ENCODE peak calls at places on chromosomes 13 and 19, in ten cellular contexts. One of them, this sample, is unnamed.
A peak's percentile ranks its signal among the peaks of the same experiment; 100 is the strongest.

GRCh38 chr13:30864352-30865130 is 41.5 kb upstream of the MEDAG start:
- DNase-seq in AG04450: peak; percentile 89
- DNase-seq in cardiac muscle cell: no peak
- DNase-seq in Karpas-422: no peak
- DNase-seq in dorsolateral prefrontal cortex: no peak
- DNase-seq in stomach: no peak
- DNase-seq in neural progenitor cell: peak; percentile 18
- DNase-seq in CD4-positive, CD25-positive, alpha-beta regulatory T cell: no peak
- DNase-seq in lower lobe of right lung: no peak
- DNase-seq in HL-60: no peak
- DNase-seq in this sample: peak; percentile 59

GRCh38 chr19:54959840-54960239 is 6.3 kb upstream of the NLRP2 start:
- DNase-seq in AG04450: no peak
- DNase-seq in cardiac muscle cell: no peak
- DNase-seq in Karpas-422: peak; percentile 57
- DNase-seq in dorsolateral prefrontal cortex: no peak
- DNase-seq in stomach: no peak
- DNase-seq in neural progenitor cell: no peak
- DNase-seq in CD4-positive, CD25-positive, alpha-beta regulatory T cell: no peak
- DNase-seq in lower lobe of right lung: no peak
- DNase-seq in HL-60: peak; percentile 28
- DNase-seq in this sample: no peak

GRCh38 chr19:45863840-45864628 is at the start of gene FOXA3:
- DNase-seq in AG04450: no peak
- DNase-seq in cardiac muscle cell: peak; percentile 62
- DNase-seq in Karpas-422: peak; percentile 77
- DNase-seq in dorsolateral prefrontal cortex: no peak
- DNase-seq in stomach: peak; percentile 81
- DNase-seq in neural progenitor cell: peak; percentile 88
- DNase-seq in CD4-positive, CD25-positive, alpha-beta regulatory T cell: peak; percentile 43
- DNase-seq in lower lobe of right lung: no peak
- DNase-seq in HL-60: no peak
- DNase-seq in this sample: no peak

GRCh38 chr19:46201413-46202310 is 27.9 kb upstream of the IGFL1 start:
- DNase-seq in AG04450: no peak
- DNase-seq in cardiac muscle cell: no peak
- DNase-seq in Karpas-422: no peak
- DNase-seq in dorsolateral prefrontal cortex: peak; percentile 78
- DNase-seq in stomach: no peak
- DNase-seq in neural progenitor cell: no peak
- DNase-seq in CD4-positive, CD25-positive, alpha-beta regulatory T cell: no peak
- DNase-seq in lower lobe of right lung: no peak
- DNase-seq in HL-60: no peak
- DNase-seq in this sample: no peak

GRCh38 chr19:6740589-6741348 is 1.3 kb downstream of the TRIP10 start:
- DNase-seq in AG04450: no peak
- DNase-seq in cardiac muscle cell: peak; percentile 58
- DNase-seq in Karpas-422: peak; percentile 69
- DNase-seq in dorsolateral prefrontal cortex: no peak
- DNase-seq in stomach: peak; percentile 45
- DNase-seq in neural progenitor cell: peak; percentile 89
- DNase-seq in CD4-positive, CD25-positive, alpha-beta regulatory T cell: no peak
- DNase-seq in lower lobe of right lung: peak; percentile 63
- DNase-seq in HL-60: no peak
- DNase-seq in this sample: no peak

GRCh38 chr19:28221736-28222135 is 991.2 kb downstream of the UQCRFS1 start:
- DNase-seq in AG04450: no peak
- DNase-seq in cardiac muscle cell: no peak
- DNase-seq in Karpas-422: no peak
- DNase-seq in dorsolateral prefrontal cortex: no peak
- DNase-seq in stomach: no peak
- DNase-seq in neural progenitor cell: no peak
- DNase-seq in CD4-positive, CD25-positive, alpha-beta regulatory T cell: no peak
- DNase-seq in lower lobe of right lung: no peak
- DNase-seq in HL-60: no peak
- DNase-seq in this sample: no peak

GRCh38 chr19:2055871-2056809 is 5.1 kb upstream of the MKNK2 start:
- DNase-seq in AG04450: no peak
- DNase-seq in cardiac muscle cell: no peak
- DNase-seq in Karpas-422: no peak
- DNase-seq in dorsolateral prefrontal cortex: no peak
- DNase-seq in stomach: no peak
- DNase-seq in neural progenitor cell: no peak
- DNase-seq in CD4-positive, CD25-positive, alpha-beta regulatory T cell: no peak
- DNase-seq in lower lobe of right lung: no peak
- DNase-seq in HL-60: no peak
- DNase-seq in this sample: peak; percentile 27

GRCh38 chr19:49149652-49150105 is 5.5 kb downstream of the HRC start:
- DNase-seq in AG04450: peak; percentile 70
- DNase-seq in cardiac muscle cell: peak; percentile 82
- DNase-seq in Karpas-422: no peak
- DNase-seq in dorsolateral prefrontal cortex: peak; percentile 81
- DNase-seq in stomach: peak; percentile 58
- DNase-seq in neural progenitor cell: peak; percentile 92
- DNase-seq in CD4-positive, CD25-positive, alpha-beta regulatory T cell: no peak
- DNase-seq in lower lobe of right lung: peak; percentile 68
- DNase-seq in HL-60: peak; percentile 45
- DNase-seq in this sample: peak; percentile 67

GRCh38 chr13:94169783-94170513 is 309.5 kb downstream of the DCT start:
- DNase-seq in AG04450: no peak
- DNase-seq in cardiac muscle cell: no peak
- DNase-seq in Karpas-422: no peak
- DNase-seq in dorsolateral prefrontal cortex: no peak
- DNase-seq in stomach: no peak
- DNase-seq in neural progenitor cell: peak; percentile 25
- DNase-seq in CD4-positive, CD25-positive, alpha-beta regulatory T cell: no peak
- DNase-seq in lower lobe of right lung: no peak
- DNase-seq in HL-60: no peak
- DNase-seq in this sample: no peak

GRCh38 chr19:13986348-13986904 is 19.7 kb downstream of the RFX1 start:
- DNase-seq in AG04450: peak; percentile 52
- DNase-seq in cardiac muscle cell: no peak
- DNase-seq in Karpas-422: peak; percentile 98
- DNase-seq in dorsolateral prefrontal cortex: peak; percentile 72
- DNase-seq in stomach: peak; percentile 82
- DNase-seq in neural progenitor cell: peak; percentile 55
- DNase-seq in CD4-positive, CD25-positive, alpha-beta regulatory T cell: peak; percentile 97
- DNase-seq in lower lobe of right lung: peak; percentile 93
- DNase-seq in HL-60: peak; percentile 95
- DNase-seq in this sample: peak; percentile 60

GRCh38 chr19:47406711-47407416 is 12.5 kb downstream of the MEIS3 start:
- DNase-seq in AG04450: no peak
- DNase-seq in cardiac muscle cell: peak; percentile 84
- DNase-seq in Karpas-422: no peak
- DNase-seq in dorsolateral prefrontal cortex: no peak
- DNase-seq in stomach: no peak
- DNase-seq in neural progenitor cell: peak; percentile 90
- DNase-seq in CD4-positive, CD25-positive, alpha-beta regulatory T cell: no peak
- DNase-seq in lower lobe of right lung: no peak
- DNase-seq in HL-60: no peak
- DNase-seq in this sample: no peak

GRCh38 chr13:91647361-91647970 is 249.0 kb downstream of the GPC5 start:
- DNase-seq in AG04450: no peak
- DNase-seq in cardiac muscle cell: no peak
- DNase-seq in Karpas-422: peak; percentile 50
- DNase-seq in dorsolateral prefrontal cortex: no peak
- DNase-seq in stomach: no peak
- DNase-seq in neural progenitor cell: peak; percentile 60
- DNase-seq in CD4-positive, CD25-positive, alpha-beta regulatory T cell: no peak
- DNase-seq in lower lobe of right lung: no peak
- DNase-seq in HL-60: no peak
- DNase-seq in this sample: no peak

GRCh38 chr13:36054041-36054440 is 77.1 kb downstream of the DCLK1 start:
- DNase-seq in AG04450: no peak
- DNase-seq in cardiac muscle cell: no peak
- DNase-seq in Karpas-422: no peak
- DNase-seq in dorsolateral prefrontal cortex: no peak
- DNase-seq in stomach: no peak
- DNase-seq in neural progenitor cell: no peak
- DNase-seq in CD4-positive, CD25-positive, alpha-beta regulatory T cell: no peak
- DNase-seq in lower lobe of right lung: no peak
- DNase-seq in HL-60: no peak
- DNase-seq in this sample: no peak

GRCh38 chr19:482186-483041 is 13.9 kb upstream of the MADCAM1 start:
- DNase-seq in AG04450: no peak
- DNase-seq in cardiac muscle cell: peak; percentile 47
- DNase-seq in Karpas-422: no peak
- DNase-seq in dorsolateral prefrontal cortex: no peak
- DNase-seq in stomach: no peak
- DNase-seq in neural progenitor cell: peak; percentile 48
- DNase-seq in CD4-positive, CD25-positive, alpha-beta regulatory T cell: no peak
- DNase-seq in lower lobe of right lung: no peak
- DNase-seq in HL-60: no peak
- DNase-seq in this sample: no peak

GRCh38 chr19:484494-484893 is 11.8 kb upstream of the MADCAM1 start:
- DNase-seq in AG04450: no peak
- DNase-seq in cardiac muscle cell: no peak
- DNase-seq in Karpas-422: no peak
- DNase-seq in dorsolateral prefrontal cortex: no peak
- DNase-seq in stomach: no peak
- DNase-seq in neural progenitor cell: no peak
- DNase-seq in CD4-positive, CD25-positive, alpha-beta regulatory T cell: no peak
- DNase-seq in lower lobe of right lung: no peak
- DNase-seq in HL-60: no peak
- DNase-seq in this sample: no peak

GRCh38 chr19:485583-486236 is 10.6 kb upstream of the MADCAM1 start:
- DNase-seq in AG04450: no peak
- DNase-seq in cardiac muscle cell: no peak
- DNase-seq in Karpas-422: no peak
- DNase-seq in dorsolateral prefrontal cortex: peak; percentile 95
- DNase-seq in stomach: no peak
- DNase-seq in neural progenitor cell: peak; percentile 84
- DNase-seq in CD4-positive, CD25-positive, alpha-beta regulatory T cell: no peak
- DNase-seq in lower lobe of right lung: no peak
- DNase-seq in HL-60: no peak
- DNase-seq in this sample: no peak

GRCh38 chr19:485122-485521 is 11.2 kb upstream of the MADCAM1 start:
- DNase-seq in AG04450: no peak
- DNase-seq in cardiac muscle cell: no peak
- DNase-seq in Karpas-422: no peak
- DNase-seq in dorsolateral prefrontal cortex: no peak
- DNase-seq in stomach: no peak
- DNase-seq in neural progenitor cell: no peak
- DNase-seq in CD4-positive, CD25-positive, alpha-beta regulatory T cell: no peak
- DNase-seq in lower lobe of right lung: no peak
- DNase-seq in HL-60: no peak
- DNase-seq in this sample: no peak

DNA sequence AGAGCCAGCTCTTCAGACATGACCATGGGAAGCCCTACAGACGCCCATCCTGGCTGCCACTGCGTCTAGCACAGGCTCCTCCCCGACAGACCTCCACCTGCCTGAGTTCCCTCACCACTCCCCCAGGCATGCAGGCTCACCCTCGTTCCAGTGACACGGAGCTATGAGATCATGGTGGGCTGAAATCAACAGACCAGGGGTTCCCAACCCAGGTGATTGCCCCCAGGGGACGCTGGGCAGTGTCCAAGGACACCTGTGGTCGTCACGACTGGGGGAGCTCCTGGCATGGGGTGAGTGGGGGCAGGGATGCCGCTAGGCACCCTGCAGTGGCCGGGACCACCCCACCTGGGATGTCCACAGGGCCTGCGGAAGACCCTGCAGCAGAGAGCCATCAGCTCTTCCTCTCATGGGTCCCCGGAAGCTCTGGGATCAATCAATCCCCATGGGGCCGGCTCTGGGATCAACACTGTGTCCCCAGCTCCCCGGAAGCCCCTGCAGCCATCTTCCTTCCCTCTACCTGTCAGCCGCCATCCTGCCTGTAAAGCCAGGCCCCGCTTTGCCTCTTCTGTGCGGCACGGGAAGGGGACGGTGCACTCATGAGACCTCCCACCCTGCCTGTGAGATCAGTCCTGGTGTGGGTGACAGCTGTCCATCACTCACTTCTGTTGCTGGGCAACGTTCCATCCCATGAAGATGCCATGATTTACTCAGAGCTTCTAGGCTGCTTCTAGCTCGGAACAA is 12.8 kb upstream of the MADCAM1 start:
- DNase-seq in AG04450: no peak
- DNase-seq in cardiac muscle cell: no peak
- DNase-seq in Karpas-422: no peak
- DNase-seq in dorsolateral prefrontal cortex: no peak
- DNase-seq in stomach: no peak
- DNase-seq in neural progenitor cell: no peak
- DNase-seq in CD4-positive, CD25-positive, alpha-beta regulatory T cell: no peak
- DNase-seq in lower lobe of right lung: no peak
- DNase-seq in HL-60: no peak
- DNase-seq in this sample: no peak
- H3K27ac ChIP-seq in AG04450: no peak overlapping the region
- H3K27ac ChIP-seq in cardiac muscle cell: no peak overlapping the region
- H3K27ac ChIP-seq in Karpas-422: no peak overlapping the region
- H3K27ac ChIP-seq in dorsolateral prefrontal cortex: no peak overlapping the region
- H3K27ac ChIP-seq in stomach: no peak overlapping the region
- H3K27ac ChIP-seq in neural progenitor cell: no peak overlapping the region
- H3K27ac ChIP-seq in CD4-positive, CD25-positive, alpha-beta regulatory T cell: no peak overlapping the region
- H3K27ac ChIP-seq in lower lobe of right lung: no peak overlapping the region
- H3K27ac ChIP-seq in HL-60: no peak overlapping the region
- H3K27ac ChIP-seq in this sample: no peak overlapping the region

DNA sequence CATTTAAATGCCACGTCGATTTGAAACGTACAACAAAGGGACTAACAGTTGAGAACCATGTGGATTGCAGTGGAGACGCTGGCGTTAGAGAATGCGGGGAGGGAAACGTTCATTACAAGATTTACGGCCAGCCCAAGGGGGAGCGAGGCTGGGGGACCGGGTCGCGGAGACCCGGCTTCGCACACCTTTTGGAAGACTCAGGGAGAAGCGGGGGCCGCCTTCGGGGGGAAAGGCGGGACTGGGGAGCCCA is 20.8 kb upstream of the OR10H1 start:
- DNase-seq in AG04450: no peak
- DNase-seq in cardiac muscle cell: no peak
- DNase-seq in Karpas-422: no peak
- DNase-seq in dorsolateral prefrontal cortex: no peak
- DNase-seq in stomach: no peak
- DNase-seq in neural progenitor cell: no peak
- DNase-seq in CD4-positive, CD25-positive, alpha-beta regulatory T cell: no peak
- DNase-seq in lower lobe of right lung: no peak
- DNase-seq in HL-60: no peak
- DNase-seq in this sample: no peak
- H3K27ac ChIP-seq in AG04450: peak overlapping the region; percentile 98
- H3K27ac ChIP-seq in cardiac muscle cell: no peak overlapping the region
- H3K27ac ChIP-seq in Karpas-422: no peak overlapping the region
- H3K27ac ChIP-seq in dorsolateral prefrontal cortex: peak overlapping the region; percentile 92
- H3K27ac ChIP-seq in stomach: peak overlapping the region; percentile 99
- H3K27ac ChIP-seq in neural progenitor cell: no peak overlapping the region
- H3K27ac ChIP-seq in CD4-positive, CD25-positive, alpha-beta regulatory T cell: peak overlapping the region; percentile 95
- H3K27ac ChIP-seq in lower lobe of right lung: peak overlapping the region; percentile 99
- H3K27ac ChIP-seq in HL-60: peak overlapping the region; percentile 100
- H3K27ac ChIP-seq in this sample: peak overlapping the region; percentile 78

GRCh38 chr19:40571005-40571318 is 5.7 kb upstream of the SHKBP1 start:
- DNase-seq in AG04450: no peak
- DNase-seq in cardiac muscle cell: no peak
- DNase-seq in Karpas-422: no peak
- DNase-seq in dorsolateral prefrontal cortex: no peak
- DNase-seq in stomach: no peak
- DNase-seq in neural progenitor cell: no peak
- DNase-seq in CD4-positive, CD25-positive, alpha-beta regulatory T cell: no peak
- DNase-seq in lower lobe of right lung: no peak
- DNase-seq in HL-60: no peak
- DNase-seq in this sample: no peak
- H3K27ac ChIP-seq in AG04450: peak overlapping the region; percentile 31
- H3K27ac ChIP-seq in cardiac muscle cell: no peak overlapping the region
- H3K27ac ChIP-seq in Karpas-422: no peak overlapping the region
- H3K27ac ChIP-seq in dorsolateral prefrontal cortex: no peak overlapping the region
- H3K27ac ChIP-seq in stomach: no peak overlapping the region
- H3K27ac ChIP-seq in neural progenitor cell: no peak overlapping the region
- H3K27ac ChIP-seq in CD4-positive, CD25-positive, alpha-beta regulatory T cell: no peak overlapping the region
- H3K27ac ChIP-seq in lower lobe of right lung: peak overlapping the region; percentile 24
- H3K27ac ChIP-seq in HL-60: no peak overlapping the region
- H3K27ac ChIP-seq in this sample: no peak overlapping the region

GRCh38 chr19:35935911-35936737 is at the start of gene LRFN3:
- DNase-seq in AG04450: no peak
- DNase-seq in cardiac muscle cell: peak; percentile 93
- DNase-seq in Karpas-422: peak; percentile 85
- DNase-seq in dorsolateral prefrontal cortex: peak; percentile 89
- DNase-seq in stomach: peak; percentile 81
- DNase-seq in neural progenitor cell: peak; percentile 95
- DNase-seq in CD4-positive, CD25-positive, alpha-beta regulatory T cell: peak; percentile 39
- DNase-seq in lower lobe of right lung: peak; percentile 81
- DNase-seq in HL-60: no peak
- DNase-seq in this sample: peak; percentile 47
- H3K27ac ChIP-seq in AG04450: no peak within 1 kb of the TSS
- H3K27ac ChIP-seq in cardiac muscle cell: no peak within 1 kb of the TSS
- H3K27ac ChIP-seq in Karpas-422: no peak within 1 kb of the TSS
- H3K27ac ChIP-seq in dorsolateral prefrontal cortex: peak within 1 kb of the TSS; percentile 66
- H3K27ac ChIP-seq in stomach: peak within 1 kb of the TSS; percentile 88
- H3K27ac ChIP-seq in neural progenitor cell: no peak within 1 kb of the TSS
- H3K27ac ChIP-seq in CD4-positive, CD25-positive, alpha-beta regulatory T cell: peak within 1 kb of the TSS; percentile 41
- H3K27ac ChIP-seq in lower lobe of right lung: peak within 1 kb of the TSS; percentile 67
- H3K27ac ChIP-seq in HL-60: no peak within 1 kb of the TSS
- H3K27ac ChIP-seq in this sample: peak within 1 kb of the TSS; percentile 31